ENCODE peak calls at places on chromosomes 7 and 10, in four cellular contexts. K is activated T-cell treated with anti-CD3 and anti-CD28 coated beads, Interleukin-2, amount 50 U/mL, for 4 hours; L is stimulated activated CD8-positive, alpha-beta memory T cell treated with anti-CD3 and anti-CD28 coated beads, Interleukin-4, amount 100 ng/mL, for 4 hours; B is EL. F is an unnamed sample.

GRCh38 chr7:48161407-48162125 is 9.7 kb upstream of the ABCA13 start:
- DNase-seq in K (no peak), L (no peak), B (no peak), F (no peak)

GRCh38 chr7:78218051-78218450 is 419.5 kb downstream of the PHTF2 start:
- DNase-seq in K (no peak), L (no peak), B (peak), F (no peak)

GRCh38 chr7:93298671-93299070 is 66.5 kb downstream of the VPS50 start:
- DNase-seq in L (no peak), K (no peak), B (peak), F (no peak)

GRCh38 chr7:68043546-68043945 is 1046.9 kb downstream of the TYW1 start:
- DNase-seq in K (no peak), B (no peak), L (no peak), F (no peak)

GRCh38 chr10:28410420-28411135 is 107.7 kb upstream of the MPP7 start:
- DNase-seq in B (no peak), L (no peak), K (no peak), F (no peak)

GRCh38 chr7:148303295-148304013 is 287.1 kb upstream of the C7orf33 start:
- DNase-seq in K (no peak), L (no peak), B (peak), F (peak)

GRCh38 chr10:80462986-80463741 is 9.1 kb downstream of the TSPAN14 start:
- DNase-seq in B (peak), K (no peak), L (no peak), F (no peak)

GRCh38 chr10:43865275-43866135 is 216.8 kb upstream of the ZNF32 start:
- DNase-seq in B (peak), L (no peak), K (no peak), F (no peak)

GRCh38 chr7:155193716-155194115 is 104.0 kb upstream of the INSIG1 start:
- DNase-seq in B (no peak), L (no peak), K (no peak), F (no peak)

GRCh38 chr7:64871761-64872160 is 31.3 kb upstream of the ZNF273 start:
- DNase-seq in B (no peak), K (no peak), L (no peak), F (no peak)

GRCh38 chr7:138654616-138655015 is 46.5 kb downstream of the SVOPL start:
- DNase-seq in L (no peak), K (no peak), B (no peak), F (no peak)

GRCh38 chr7:75969704-75970498 is 24.5 kb downstream of the TMEM120A start:
- DNase-seq in L (no peak), B (no peak), K (no peak), F (no peak)

GRCh38 chr7:102167254-102167653 is 119.4 kb upstream of the SH2B2 start:
- DNase-seq in L (no peak), B (no peak), K (no peak), F (no peak)

GRCh38 chr7:4612939-4613841 is 68.9 kb upstream of the FOXK1 start:
- DNase-seq in L (no peak), B (peak), K (no peak), F (peak)

GRCh38 chr10:3624367-3624766 is 160.6 kb downstream of the KLF6 start:
- DNase-seq in K (no peak), L (no peak), B (peak), F (no peak)

F was measured in heart left ventricle.